ENCODE peak calls at places on chromosomes 12 and 14, in ten cellular contexts. T, B, P, U, Y, I, E, J, N and X are unnamed samples.

GRCh38 chr12:94980577-94980976 is 22.9 kb downstream of the NDUFA12 start:
- DNase-seq in T (no peak), B (no peak), P (no peak), U (peak; percentile 42), Y (no peak), I (no peak), E (no peak), J (no peak), N (no peak), X (no peak)

GRCh38 chr12:111089616-111090015 is 169.2 kb upstream of the MYL2 start:
- DNase-seq in T (no peak), B (no peak), P (no peak), U (no peak), Y (no peak), I (no peak), E (no peak), J (no peak), N (no peak), X (no peak)

GRCh38 chr14:55094630-55095157 is 34.4 kb upstream of the LGALS3 start:
- DNase-seq in T (no peak), B (no peak), P (no peak), U (no peak), Y (no peak), I (peak; percentile 40), E (no peak), J (no peak), N (no peak), X (no peak)

GRCh38 chr12:275784-276183 is 13.1 kb upstream of the SLC6A13 start:
- DNase-seq in T (no peak), B (no peak), P (no peak), U (no peak), Y (no peak), I (no peak), E (no peak), J (no peak), N (no peak), X (no peak)

GRCh38 chr14:57480044-57480443 is 13.6 kb downstream of the CCDC198 start:
- DNase-seq in T (no peak), B (no peak), P (no peak), U (no peak), Y (no peak), I (no peak), E (no peak), J (no peak), N (no peak), X (no peak)

GRCh38 chr14:61524211-61524806 is 171.0 kb upstream of the HIF1A start:
- DNase-seq in T (no peak), B (no peak), P (no peak), U (peak; percentile 89), Y (no peak), I (peak; percentile 95), E (peak; percentile 33), J (peak; percentile 65), N (peak; percentile 84), X (no peak)

GRCh38 chr14:40229676-40230075 is 797.4 kb upstream of the FBXO33 start:
- DNase-seq in T (no peak), B (no peak), P (no peak), U (no peak), Y (no peak), I (no peak), E (no peak), J (no peak), N (no peak), X (no peak)

GRCh38 chr12:85572956-85573355 is 263.3 kb downstream of the RASSF9 start:
- DNase-seq in T (no peak), B (no peak), P (no peak), U (no peak), Y (no peak), I (no peak), E (no peak), J (no peak), N (no peak), X (no peak)

GRCh38 chr12:110314308-110314707 is 33.3 kb downstream of the ATP2A2 start:
- DNase-seq in T (no peak), B (no peak), P (no peak), U (peak; percentile 92), Y (no peak), I (peak; percentile 74), E (no peak), J (no peak), N (peak; percentile 47), X (no peak)

GRCh38 chr14:67806228-67806627 is 10.2 kb downstream of the ZFYVE26 start:
- DNase-seq in T (no peak), B (no peak), P (no peak), U (no peak), Y (no peak), I (no peak), E (no peak), J (no peak), N (no peak), X (no peak)

GRCh38 chr12:97568336-97569180 is 106.0 kb downstream of the RMST start:
- DNase-seq in T (no peak), B (peak; percentile 66), P (no peak), U (no peak), Y (no peak), I (peak; percentile 95), E (no peak), J (peak; percentile 59), N (peak; percentile 99), X (no peak)

GRCh38 chr14:88245321-88245720 is 77.7 kb downstream of the KCNK10 start:
- DNase-seq in T (no peak), B (no peak), P (no peak), U (no peak), Y (no peak), I (no peak), E (peak; percentile 80), J (no peak), N (no peak), X (no peak)

GRCh38 chr14:26729851-26730250 is 132.0 kb upstream of the NOVA1 start:
- DNase-seq in T (no peak), B (no peak), P (no peak), U (peak; percentile 14), Y (no peak), I (no peak), E (no peak), J (no peak), N (no peak), X (no peak)

GRCh38 chr14:26735811-26736210 is 138.0 kb upstream of the NOVA1 start:
- DNase-seq in T (no peak), B (no peak), P (no peak), U (no peak), Y (no peak), I (no peak), E (no peak), J (no peak), N (no peak), X (no peak)

DNA sequence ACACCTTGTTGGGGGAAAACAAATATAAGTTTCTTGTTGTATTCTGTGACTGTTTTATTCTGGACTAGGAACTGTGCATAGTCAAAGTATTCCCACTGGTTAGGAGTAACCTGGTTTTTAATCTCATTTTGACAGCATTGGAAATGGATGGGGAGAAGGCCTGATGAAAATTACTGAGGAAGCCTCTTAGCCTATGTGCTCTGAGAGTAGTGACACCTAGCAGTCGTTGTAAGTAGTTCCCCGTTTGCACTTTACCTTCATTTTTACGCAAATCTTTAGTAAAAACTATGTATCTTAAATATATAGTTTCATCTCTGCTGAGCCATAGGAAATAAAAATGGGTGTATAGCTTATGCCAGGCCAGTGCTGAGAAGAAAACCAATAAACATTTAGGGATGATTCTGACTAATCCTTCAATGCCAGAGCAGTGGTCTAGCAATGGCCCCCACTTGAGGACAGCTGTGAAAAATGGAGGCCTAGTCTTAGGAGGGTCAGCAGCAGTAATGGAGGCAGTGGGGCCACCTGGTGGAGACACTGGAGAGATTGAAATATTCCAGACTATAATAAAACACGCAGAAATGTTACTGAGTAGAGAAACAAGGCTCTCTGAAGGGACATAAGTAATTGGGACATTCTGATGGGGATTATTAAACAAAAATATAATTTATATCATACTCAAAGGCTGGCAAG is 133.2 kb upstream of the NOVA1 start:
- DNase-seq in T (peak; percentile 61), B (no peak), P (peak; percentile 8), U (peak; percentile 57), Y (peak; percentile 53), I (no peak), E (peak; percentile 35), J (no peak), N (no peak), X (no peak)
- TF ChIP-seq CTCF in T (peak; percentile 55), B (no peak), P (peak; percentile 60), U (peak; percentile 60), Y (peak; percentile 58), I (no peak), E (peak; percentile 58), J (no peak), N (no peak), X (no peak)

DNA sequence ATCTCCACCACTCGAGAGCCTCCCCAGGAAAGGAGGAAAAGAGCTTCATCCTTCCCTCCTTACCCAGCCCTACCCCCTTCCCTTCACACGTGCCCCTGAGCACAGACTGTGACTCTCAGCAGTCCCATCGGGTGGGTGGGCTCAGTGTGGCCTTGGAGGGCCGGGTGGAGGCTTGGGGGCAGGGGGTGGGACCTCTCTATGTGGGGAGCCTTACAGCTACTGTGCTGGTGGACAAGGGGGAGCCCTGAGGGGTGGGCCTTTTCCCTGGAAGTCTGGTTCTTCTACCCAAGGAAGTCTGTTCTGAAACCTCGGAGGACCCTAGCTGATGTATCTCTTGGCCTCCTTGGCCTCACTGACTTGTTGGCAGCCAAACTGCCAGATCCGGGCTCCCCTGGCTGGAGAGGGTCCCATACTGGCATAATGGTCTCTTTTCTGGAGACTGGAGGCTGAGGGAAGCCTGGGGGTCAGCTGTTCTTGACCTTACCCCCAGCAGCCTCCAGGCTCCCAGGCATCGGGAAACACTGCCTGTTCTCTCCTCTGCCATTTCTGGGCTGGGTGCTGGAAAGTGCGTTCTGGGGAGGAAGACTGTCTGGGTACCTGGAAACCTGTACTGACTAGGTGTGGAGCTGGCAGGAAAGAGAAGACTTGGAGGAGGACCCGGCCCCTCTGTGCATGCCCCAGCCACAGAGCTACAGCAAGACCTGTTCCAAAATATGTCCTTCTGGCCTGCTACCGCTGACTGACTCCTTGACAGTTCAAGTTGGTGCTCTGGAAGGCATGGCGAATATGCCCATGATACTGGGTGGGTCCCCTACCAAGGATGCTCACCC is 7.6 kb downstream of the VASH1 start:
- DNase-seq in T (no peak), B (no peak), P (no peak), U (no peak), Y (no peak), I (no peak), E (no peak), J (no peak), N (no peak), X (no peak)
- TF ChIP-seq CTCF in T (no peak), B (no peak), P (no peak), U (no peak), Y (no peak), I (no peak), E (no peak), J (no peak), N (no peak), X (no peak)

GRCh38 chr14:33717866-33718265 is 233.0 kb downstream of the EGLN3 start:
- DNase-seq in T (no peak), B (no peak), P (no peak), U (no peak), Y (no peak), I (peak; percentile 48), E (no peak), J (no peak), N (no peak), X (no peak)
- TF ChIP-seq CTCF in T (no peak), B (no peak), P (no peak), U (no peak), Y (no peak), I (no peak), E (no peak), J (no peak), N (no peak), X (no peak)

DNA sequence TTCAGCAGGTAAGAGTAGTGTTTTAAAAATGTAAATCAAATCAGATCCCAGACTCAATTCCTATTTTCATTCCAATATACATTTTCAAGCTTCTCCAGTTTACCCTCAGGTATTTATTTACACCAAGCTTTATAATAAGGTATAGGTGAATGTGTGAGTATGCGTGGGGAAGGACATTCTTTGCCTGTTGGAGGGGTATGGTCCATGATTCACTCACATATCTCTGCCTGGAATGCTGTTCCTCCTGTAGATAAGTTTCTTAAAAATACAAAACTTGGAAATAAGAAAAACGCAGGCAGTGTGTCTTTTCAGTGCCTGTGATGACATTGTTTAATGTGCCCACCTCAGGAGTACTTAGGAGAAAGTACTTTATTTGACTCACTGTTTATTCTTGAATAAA is 118.6 kb downstream of the CCDC91 start:
- DNase-seq in T (no peak), B (no peak), P (no peak), U (peak; percentile 22), Y (no peak), I (no peak), E (no peak), J (no peak), N (no peak), X (no peak)
- TF ChIP-seq CTCF in T (no peak), B (no peak), P (no peak), U (no peak), Y (no peak), I (no peak), E (no peak), J (no peak), N (no peak), X (no peak)